ENCODE peak calls at places on chromosome 4, in ten cellular contexts. K is HuH-7.5; Q is GM23248; P is NCI-H774; E is HT-29; F is activated CD4-positive, alpha-beta T cell treated with anti-CD3 and anti-CD28 coated beads, Interleukin-2, amount 50 U/mL, for 4 hours; I is A549; M is AG20443; W is KG1; U is HFF-Myc. L is an unnamed sample.

GRCh38 chr4:33518852-33519251 is 2725.5 kb downstream of the ARAP2 start:
- DNase-seq in M (no peak), I (no peak), W (no peak), E (no peak), F (no peak), P (no peak), K (no peak), U (no peak), Q (no peak), L (no peak)

GRCh38 chr4:8759987-8760386 is 111.7 kb downstream of the HMX1 start:
- DNase-seq in U (no peak), Q (no peak), F (no peak), W (no peak), M (no peak), K (no peak), I (no peak), P (no peak), E (no peak), L (no peak)

GRCh38 chr4:57148831-57149230 is 38.6 kb upstream of the IGFBP7 start:
- DNase-seq in P (no peak), Q (peak), F (no peak), M (peak), I (no peak), K (no peak), E (no peak), W (no peak), U (no peak), L (no peak)

GRCh38 chr4:168409089-168409801 is 71.0 kb downstream of the DDX60L start:
- DNase-seq in F (no peak), E (peak), I (no peak), K (no peak), W (no peak), P (no peak), U (no peak), M (peak), Q (peak), L (peak)

GRCh38 chr4:93749351-93749761 is 79.2 kb upstream of the ATOH1 start:
- DNase-seq in P (no peak), E (no peak), I (no peak), M (no peak), Q (no peak), F (no peak), U (no peak), W (no peak), K (no peak), L (no peak)

GRCh38 chr4:38166082-38166481 is 205.9 kb downstream of the PTTG2 start:
- DNase-seq in U (no peak), I (no peak), P (no peak), F (no peak), W (peak), K (no peak), E (no peak), Q (no peak), M (no peak), L (no peak)

GRCh38 chr4:80362578-80363181 is 27.1 kb downstream of the CFAP299 start:
- DNase-seq in P (peak), E (peak), F (peak), I (no peak), M (peak), W (no peak), K (no peak), U (no peak), Q (peak), L (peak)

GRCh38 chr4:141955696-141956095 is 319.3 kb downstream of the IL15 start:
- DNase-seq in P (no peak), U (no peak), F (no peak), E (no peak), M (no peak), I (no peak), K (no peak), Q (no peak), W (no peak), L (no peak)

GRCh38 chr4:76545161-76545884 is 110.3 kb downstream of the SHROOM3 start:
- DNase-seq in F (no peak), Q (no peak), K (no peak), M (no peak), W (peak), P (no peak), I (no peak), E (peak), U (no peak), L (no peak)

GRCh38 chr4:144178414-144178813 is 37.9 kb upstream of the GYPA start:
- DNase-seq in Q (no peak), F (no peak), M (no peak), I (no peak), P (no peak), W (no peak), K (no peak), E (no peak), U (no peak), L (peak)